ENCODE peak calls at places on chromosomes 6 and 20, in nine cellular contexts. L, V, O, W, H, I, M, S and Y are unnamed samples.
A peak's percentile ranks its signal among the peaks of the same experiment; 100 is the strongest.

GRCh38 chr6:43216200-43216599 is 13.1 kb downstream of the DNPH1 start:
- DNase-seq in I (no peak), L (no peak), S (no peak), O (no peak), W (no peak), M (no peak), V (no peak), H (no peak), Y (no peak)

GRCh38 chr6:169542491-169542890 is 159.3 kb downstream of the WDR27 start:
- DNase-seq in S (no peak), L (no peak), M (peak; percentile 67), I (no peak), H (no peak), W (no peak), O (no peak), V (no peak), Y (no peak)

GRCh38 chr6:154882107-154882506 is 113.0 kb upstream of the TIAM2 start:
- DNase-seq in H (peak; percentile 26), O (no peak), I (no peak), M (no peak), V (no peak), L (peak; percentile 31), W (no peak), S (no peak), Y (no peak)

GRCh38 chr6:105326216-105326615 is 76.7 kb downstream of the PREP start:
- DNase-seq in M (peak; percentile 85), W (no peak), L (peak; percentile 75), H (peak; percentile 80), S (no peak), V (no peak), O (no peak), I (no peak), Y (no peak)

GRCh38 chr6:37709250-37709931 is 11.7 kb upstream of the MDGA1 start:
- DNase-seq in V (no peak), O (no peak), L (no peak), W (no peak), S (no peak), H (no peak), M (no peak), I (no peak), Y (no peak)

GRCh38 chr6:166860392-166860791 is 96.0 kb downstream of the RNASET2 start:
- DNase-seq in V (no peak), I (no peak), H (no peak), W (no peak), S (no peak), M (no peak), L (no peak), O (no peak), Y (no peak)

GRCh38 chr20:58028123-58028522 is 200.3 kb downstream of the ANKRD60 start:
- DNase-seq in V (no peak), I (no peak), W (no peak), O (no peak), H (no peak), L (no peak), S (no peak), M (no peak), Y (no peak)

GRCh38 chr6:7518853-7519252 is 22.6 kb upstream of the DSP start:
- DNase-seq in W (no peak), M (no peak), L (no peak), H (no peak), V (no peak), I (no peak), O (no peak), S (no peak), Y (no peak)

GRCh38 chr20:44396369-44396768 is 40.9 kb downstream of the HNF4A start:
- DNase-seq in O (no peak), H (no peak), M (no peak), I (no peak), W (no peak), V (no peak), L (no peak), S (no peak), Y (no peak)